ENCODE peak calls at places on chromosomes 6 and 20, in six cellular contexts. Y is hepatocyte, H is astrocyte, J is PC-3, P is GM23338, A is mammary epithelial cell. S is an unnamed sample.

GRCh38 chr20:58306421-58307261 is 2.9 kb upstream of the RAB22A start:
- DNase-seq in Y (peak; percentile 18), H (peak; percentile 84), J (peak; percentile 57), P (no peak), A (peak; percentile 98), S (no peak)

GRCh38 chr6:156953478-156954146 is 176.4 kb downstream of the ARID1B start:
- DNase-seq in Y (peak; percentile 92), H (peak; percentile 98), J (peak; percentile 89), P (peak; percentile 84), A (peak; percentile 96), S (peak; percentile 93)

GRCh38 chr6:170429457-170429856 is 122.9 kb downstream of the FAM120B start:
- DNase-seq in Y (peak; percentile 55), H (no peak), J (no peak), P (peak; percentile 29), A (no peak), S (no peak)

GRCh38 chr6:21138359-21139094 is 455.0 kb upstream of the SOX4 start:
- DNase-seq in Y (peak; percentile 8), H (peak; percentile 62), J (peak; percentile 16), P (no peak), A (no peak), S (no peak)

GRCh38 chr20:38859070-38859690 is 53.7 kb downstream of the PPP1R16B start:
- DNase-seq in Y (no peak), H (no peak), J (no peak), P (no peak), A (no peak), S (no peak)

GRCh38 chr6:45896783-45897441 is 118.7 kb downstream of the CLIC5 start:
- DNase-seq in Y (no peak), H (peak; percentile 37), J (no peak), P (no peak), A (no peak), S (no peak)

GRCh38 chr6:116536216-116536621 is 9.3 kb downstream of the TRAPPC3L start:
- DNase-seq in Y (peak; percentile 76), H (peak; percentile 50), J (peak; percentile 75), P (peak; percentile 90), A (peak; percentile 89), S (peak; percentile 75)

GRCh38 chr6:29665942-29666825 is 9.3 kb downstream of the MOG start:
- DNase-seq in Y (no peak), H (no peak), J (no peak), P (peak; percentile 45), A (no peak), S (no peak)

GRCh38 chr6:110356778-110357177 is 1.4 kb downstream of the METTL24 start:
- DNase-seq in Y (no peak), H (no peak), J (no peak), P (peak; percentile 30), A (no peak), S (peak; percentile 50)

GRCh38 chr20:63009044-63009961 is 2.5 kb upstream of the BHLHE23 start:
- DNase-seq in Y (peak; percentile 84), H (no peak), J (peak; percentile 85), P (peak; percentile 91), A (peak; percentile 55), S (peak; percentile 83)

GRCh38 chr20:57990396-57990987 is 238.0 kb downstream of the ANKRD60 start:
- DNase-seq in Y (no peak), H (peak; percentile 85), J (peak; percentile 41), P (no peak), A (peak; percentile 87), S (no peak)

GRCh38 chr6:37495199-37495913 is 4.3 kb downstream of the CCDC167 start:
- DNase-seq in Y (no peak), H (no peak), J (no peak), P (no peak), A (no peak), S (no peak)

GRCh38 chr6:158481612-158482473 is 78.0 kb upstream of the TMEM181 start:
- DNase-seq in Y (no peak), H (peak; percentile 80), J (peak; percentile 88), P (no peak), A (peak; percentile 90), S (peak; percentile 54)

GRCh38 chr6:169185011-169185521 is 68.6 kb downstream of the THBS2 start:
- DNase-seq in Y (no peak), H (no peak), J (no peak), P (no peak), A (no peak), S (no peak)

GRCh38 chr20:63191400-63191799 is 24.5 kb downstream of the YTHDF1 start:
- DNase-seq in Y (no peak), H (no peak), J (peak; percentile 97), P (no peak), A (no peak), S (no peak)

DNA sequence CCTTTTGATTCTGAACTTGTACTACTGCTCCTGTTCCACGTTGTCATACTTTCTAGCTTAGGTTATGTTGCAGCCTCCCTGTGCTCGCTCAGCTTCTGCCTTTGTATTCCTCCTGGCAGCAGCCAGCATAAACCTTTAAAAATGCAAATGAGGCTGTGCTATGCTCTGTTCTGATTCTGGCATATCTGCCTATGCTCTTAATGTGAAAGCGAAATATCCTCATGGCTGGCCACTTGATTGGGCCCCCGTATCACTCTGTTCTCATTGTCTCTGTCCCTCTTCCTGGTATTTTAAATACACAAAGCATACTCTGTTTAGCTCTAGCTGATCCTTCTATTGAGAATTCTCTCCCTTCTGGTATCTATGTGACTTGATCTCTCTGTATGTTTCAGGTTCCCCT is 139.0 kb downstream of the JARID2 start:
- DNase-seq in Y (no peak), H (no peak), J (no peak), P (no peak), A (no peak), S (peak; percentile 68)
- H3K4me3 ChIP-seq in Y (no peak overlapping the region), H (no peak overlapping the region), J (no peak overlapping the region), P (peak overlapping the region; percentile 36), A (no peak overlapping the region), S (no peak overlapping the region)

GRCh38 chr6:35797837-35798526 is 859 bp upstream of the CLPS start:
- DNase-seq in Y (no peak), H (no peak), J (no peak), P (peak; percentile 52), A (no peak), S (no peak)
- H3K27ac ChIP-seq in Y (no peak overlapping the region), H (no peak overlapping the region), J (no peak overlapping the region), P (no peak overlapping the region), A (no peak overlapping the region), S (no peak overlapping the region)

GRCh38 chr6:150004783-150005717 is 20.3 kb downstream of the RAET1L start:
- DNase-seq in Y (peak; percentile 94), H (peak; percentile 71), J (peak; percentile 87), P (peak; percentile 97), A (peak; percentile 88), S (peak; percentile 94)

GRCh38 chr6:150006961-150007464 is 18.3 kb downstream of the RAET1L start:
- DNase-seq in Y (peak; percentile 37), H (no peak), J (peak; percentile 43), P (peak; percentile 68), A (no peak), S (peak; percentile 31)

GRCh38 chr6:150005761-150006651 is 19.3 kb downstream of the RAET1L start:
- DNase-seq in Y (no peak), H (no peak), J (no peak), P (no peak), A (no peak), S (no peak)

GRCh38 chr6:150002710-150003109 is 22.6 kb downstream of the RAET1L start:
- DNase-seq in Y (no peak), H (no peak), J (no peak), P (no peak), A (no peak), S (no peak)

DNA sequence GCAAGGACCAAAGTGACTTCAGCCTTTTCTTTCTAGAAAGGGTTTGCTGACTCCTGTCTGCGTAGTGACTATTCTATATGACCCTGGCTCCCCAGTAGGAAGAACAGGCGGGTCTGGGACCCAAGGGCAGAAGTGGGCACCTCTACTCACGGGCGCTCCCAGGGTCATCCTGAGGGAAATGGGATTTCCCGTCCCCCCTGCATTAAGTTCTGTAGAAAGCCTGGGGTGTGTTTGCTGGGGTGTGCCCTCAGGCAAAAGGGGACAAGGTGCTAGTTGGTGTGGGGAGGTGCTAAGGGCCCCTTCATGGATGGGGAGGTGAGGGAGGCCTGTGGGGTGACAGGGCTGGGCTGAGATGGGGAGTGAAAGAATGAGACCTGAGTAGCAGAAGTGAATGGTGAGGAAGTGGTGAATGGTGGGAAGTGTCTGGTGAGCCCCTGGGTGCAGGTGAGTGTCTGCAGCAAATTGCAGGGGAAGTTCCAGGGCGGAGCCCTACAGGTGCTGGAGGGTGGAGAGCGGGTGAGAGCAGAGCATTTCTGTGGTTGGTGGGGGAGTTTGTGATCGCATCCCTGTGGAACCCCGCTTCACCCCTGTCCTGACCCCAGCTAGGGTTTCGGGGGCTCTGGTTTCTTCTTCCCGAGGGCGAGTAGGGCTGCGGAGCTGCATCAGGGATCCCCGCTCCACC is 21.1 kb downstream of the RAET1L start:
- DNase-seq in Y (no peak), H (no peak), J (no peak), P (no peak), A (no peak), S (no peak)
- TF ChIP-seq EZH2 in Y (no peak), H (peak; percentile 38), J (no peak), P (no peak), A (no peak), S (no peak)

GRCh38 chr6:106099235-106099537 is 13.1 kb downstream of the PRDM1 start:
- DNase-seq in Y (no peak), H (no peak), J (peak; percentile 27), P (no peak), A (no peak), S (no peak)
- H3K4me3 ChIP-seq in Y (no peak overlapping the region), H (no peak overlapping the region), J (peak overlapping the region; percentile 78), P (peak overlapping the region; percentile 52), A (no peak overlapping the region), S (no peak overlapping the region)

GRCh38 chr6:126258150-126258549 is 81.8 kb upstream of the CENPW start:
- DNase-seq in Y (no peak), H (no peak), J (no peak), P (no peak), A (no peak), S (no peak)

GRCh38 chr6:126253421-126253820 is 86.5 kb upstream of the CENPW start:
- DNase-seq in Y (no peak), H (no peak), J (no peak), P (no peak), A (no peak), S (no peak)

DNA sequence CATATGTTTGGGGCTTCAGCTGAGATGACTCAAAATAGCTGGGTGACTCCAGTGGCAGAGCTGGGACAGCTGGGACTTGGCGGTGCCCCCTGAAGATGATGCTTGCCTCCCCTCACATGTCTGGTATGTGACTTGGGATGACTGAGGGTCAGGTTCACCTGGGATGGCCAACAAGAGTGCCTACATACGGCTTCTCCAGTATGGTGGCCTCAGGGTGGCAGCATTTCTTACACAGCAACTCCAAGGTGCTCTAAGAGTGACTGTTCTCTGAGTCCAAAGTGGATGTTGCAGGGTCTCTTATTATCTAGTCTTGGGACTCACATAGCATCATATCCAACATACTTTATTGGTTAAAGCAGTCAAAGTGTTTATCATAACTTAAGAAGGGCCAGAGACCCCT is 87.8 kb upstream of the CENPW start:
- DNase-seq in Y (no peak), H (no peak), J (no peak), P (peak; percentile 43), A (no peak), S (no peak)
- H3K27ac ChIP-seq in Y (no peak overlapping the region), H (no peak overlapping the region), J (no peak overlapping the region), P (no peak overlapping the region), A (no peak overlapping the region), S (no peak overlapping the region)

S was measured in A673.